ENCODE peak calls at places on chromosomes 11 and 22, in seven cellular contexts. Q is K562, G is GM12878, D is H1, S is SK-N-SH, P is HCT116, R is HepG2. L is an unnamed sample.

GRCh38 chr11:100356035-100356434 is 331.1 kb upstream of the ARHGAP42 start:
- DNase-seq in G (no peak), S (no peak), Q (no peak), R (no peak), D (no peak), P (no peak), L (peak)

GRCh38 chr11:61627831-61628753 is 47.2 kb upstream of the SYT7 start:
- DNase-seq in S (peak), D (no peak), P (peak), R (peak), Q (peak), G (no peak), L (peak)

GRCh38 chr11:8709002-8709672 is 26.5 kb downstream of the RPL27A start:
- DNase-seq in P (no peak), Q (no peak), D (no peak), S (peak), R (no peak), G (no peak), L (no peak)

GRCh38 chr11:109040303-109040702 is 375.4 kb downstream of the DDX10 start:
- DNase-seq in Q (peak), G (no peak), S (peak), D (peak), P (peak), R (peak), L (peak)

GRCh38 chr11:43969543-43969942 is 27.1 kb downstream of the C11orf96 start:
- DNase-seq in D (no peak), R (no peak), P (no peak), S (peak), Q (no peak), G (no peak), L (no peak)

GRCh38 chr11:44992181-44992582 is 41.5 kb upstream of the TP53I11 start:
- DNase-seq in S (no peak), G (no peak), D (no peak), P (no peak), Q (no peak), R (no peak), L (no peak)

GRCh38 chr11:45150301-45150700 is 3.9 kb downstream of the PRDM11 start:
- DNase-seq in D (no peak), R (no peak), S (no peak), Q (no peak), P (no peak), G (no peak), L (no peak)

GRCh38 chr11:11731311-11732083 is 109.7 kb upstream of the GALNT18 start:
- DNase-seq in G (no peak), P (peak), S (no peak), R (no peak), Q (no peak), D (no peak), L (no peak)

GRCh38 chr22:37259540-37260029 is 15.5 kb upstream of the RAC2 start:
- DNase-seq in Q (peak), S (peak), P (peak), R (no peak), G (no peak), D (no peak), L (peak)

GRCh38 chr11:29527391-29527936 is 489.4 kb downstream of the KCNA4 start:
- DNase-seq in P (peak), R (peak), D (no peak), S (no peak), Q (no peak), G (no peak), L (peak)

GRCh38 chr11:38553033-38553432 is 1955.0 kb upstream of the RAG2 start:
- DNase-seq in G (no peak), Q (no peak), S (no peak), R (no peak), D (no peak), P (no peak), L (no peak)

GRCh38 chr11:9754041-9754471 is 90.2 kb downstream of the SWAP70 start:
- DNase-seq in S (no peak), G (no peak), P (no peak), D (no peak), Q (no peak), R (no peak), L (no peak)

GRCh38 chr11:35145249-35145648 is 6.3 kb downstream of the CD44 start:
- DNase-seq in R (no peak), Q (peak), P (no peak), G (peak), S (no peak), D (no peak), L (no peak)

GRCh38 chr11:11313426-11313825 is 39.6 kb downstream of the CSNK2A3 start:
- DNase-seq in S (no peak), G (no peak), R (peak), D (no peak), Q (no peak), P (no peak), L (no peak)

DNA sequence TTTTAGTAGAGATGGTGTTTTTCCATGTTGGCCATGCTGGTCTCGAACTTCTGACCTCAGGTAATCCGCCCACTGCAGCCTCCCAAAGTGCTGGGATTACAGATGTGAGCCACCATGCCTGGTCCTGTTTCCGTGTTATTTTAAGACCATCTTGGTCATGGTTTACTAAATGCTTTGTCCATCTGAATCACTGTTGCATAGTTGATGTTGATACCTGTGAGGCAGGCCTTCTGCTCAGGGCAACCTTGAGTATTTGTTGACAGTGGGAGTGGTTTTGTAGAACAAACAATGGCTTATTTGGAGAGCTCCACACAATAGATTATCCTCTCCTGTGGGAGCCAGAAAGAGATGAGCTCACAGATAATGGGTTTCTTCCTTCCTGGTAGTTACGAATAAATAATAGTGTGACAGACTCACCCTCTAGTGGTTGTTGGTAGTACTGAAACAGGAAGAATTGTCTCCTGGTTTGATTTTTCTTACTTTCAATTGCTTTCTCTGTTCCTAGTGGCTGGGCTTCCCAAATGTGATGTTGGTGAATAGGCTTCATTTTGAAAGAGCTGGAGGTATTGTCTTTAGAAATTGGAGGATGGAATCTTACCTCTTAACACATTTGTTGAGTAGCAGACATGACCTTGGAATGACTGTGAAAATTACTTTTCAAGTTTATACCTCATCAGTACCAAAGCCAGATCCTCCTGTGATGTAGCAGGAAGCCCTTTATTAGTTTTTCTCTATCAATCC is 39.0 kb downstream of the CTNND1 start:
- DNase-seq in G (peak), R (peak), P (peak), D (no peak), S (peak), Q (peak), L (peak)
- TF ChIP-seq JUND in G (no peak), R (peak), P (no peak), D (peak), S (no peak), Q (no peak), L (peak)

DNA sequence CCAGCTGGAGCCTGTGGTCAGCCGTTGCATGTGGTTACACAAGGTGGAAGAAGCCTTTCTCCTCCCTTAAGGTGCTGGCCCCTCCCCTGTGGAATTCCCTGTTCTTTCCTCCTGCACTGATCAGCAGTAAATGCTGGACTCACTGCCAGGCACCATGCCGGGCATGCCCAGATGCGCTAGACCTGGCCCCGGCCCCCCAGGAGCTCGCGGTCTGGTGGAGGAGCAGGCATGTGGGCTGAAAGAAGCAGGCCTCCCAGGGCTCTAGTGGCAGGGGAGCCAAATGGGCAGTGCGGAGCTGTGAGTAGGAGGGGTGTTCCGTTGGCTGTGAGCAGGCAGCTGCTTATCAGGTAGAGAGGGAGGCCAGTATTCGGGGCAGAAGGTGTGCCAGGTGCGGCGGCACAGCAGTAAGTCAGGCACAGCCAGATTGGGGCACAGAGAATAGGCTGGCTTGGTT is 10.2 kb downstream of the DGKZ start:
- DNase-seq in S (no peak), Q (no peak), R (no peak), D (no peak), G (no peak), P (no peak), L (no peak)
- TF ChIP-seq JUND in S (no peak), Q (no peak), R (no peak), D (no peak), G (no peak), P (no peak), L (no peak)

GRCh38 chr11:111176603-111177002 is 68.9 kb upstream of the POU2AF2 start:
- DNase-seq in D (no peak), S (no peak), R (no peak), Q (no peak), P (no peak), G (peak), L (no peak)

GRCh38 chr11:111173221-111173620 is 72.3 kb upstream of the POU2AF2 start:
- DNase-seq in S (no peak), R (no peak), P (no peak), D (no peak), Q (no peak), G (no peak), L (no peak)

GRCh38 chr11:111177037-111177988 is 68.2 kb upstream of the POU2AF2 start:
- DNase-seq in P (no peak), R (no peak), Q (no peak), S (no peak), D (no peak), G (peak), L (no peak)
- TF ChIP-seq JUND in P (no peak), R (no peak), Q (no peak), S (no peak), D (no peak), G (no peak), L (no peak)

GRCh38 chr22:50547231-50547851 is 1.6 kb downstream of the KLHDC7B start:
- DNase-seq in D (no peak), P (no peak), G (no peak), Q (peak), R (no peak), S (peak), L (no peak)

GRCh38 chr22:50544078-50544745 is 1.5 kb upstream of the KLHDC7B start:
- DNase-seq in S (peak), Q (no peak), D (no peak), R (no peak), G (no peak), P (no peak), L (peak)

GRCh38 chr22:50544746-50545253 is 899 bp upstream of the KLHDC7B start:
- DNase-seq in P (no peak), S (no peak), G (no peak), R (no peak), Q (no peak), D (no peak), L (peak)

GRCh38 chr22:50546326-50547230 is 879 bp downstream of the KLHDC7B start:
- DNase-seq in D (no peak), Q (peak), G (no peak), P (no peak), S (peak), R (no peak), L (peak)

GRCh38 chr22:50545522-50546325 is at the start of gene KLHDC7B:
- DNase-seq in P (no peak), D (no peak), Q (no peak), S (peak), G (no peak), R (no peak), L (no peak)
- TF ChIP-seq JUND in P (no peak), D (no peak), Q (peak), S (no peak), G (no peak), R (no peak), L (no peak)

DNA sequence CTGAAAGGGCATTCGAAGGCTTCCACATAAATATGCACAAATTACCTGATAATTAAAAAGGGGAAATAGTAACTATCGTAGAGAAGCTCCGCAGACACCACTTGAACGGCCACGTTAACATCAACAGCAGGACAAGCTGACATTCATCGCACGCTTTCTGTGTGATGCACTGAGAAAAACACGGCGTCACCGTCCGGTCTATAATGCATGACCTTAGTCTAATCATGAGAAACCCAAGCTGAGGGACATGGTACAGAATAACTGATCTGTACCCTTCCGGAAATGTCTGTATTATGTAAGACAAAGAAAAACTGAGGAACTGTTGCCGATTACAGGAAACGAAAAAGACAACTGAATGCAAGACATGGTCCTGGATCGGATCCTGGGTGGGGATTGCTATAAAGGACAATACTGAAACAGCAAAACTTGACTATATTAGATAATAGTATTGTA is 678 bp upstream of the RANGAP1 start:
- DNase-seq in S (peak), R (peak), G (peak), D (no peak), P (no peak), Q (no peak), L (no peak)
- TF ChIP-seq JUND in S (no peak), R (no peak), G (no peak), D (no peak), P (no peak), Q (no peak), L (no peak)

GRCh38 chr11:27718853-27719574 is 18.8 kb upstream of the BDNF start:
- DNase-seq in S (peak), R (no peak), G (no peak), P (no peak), Q (no peak), D (no peak), L (peak)
- TF ChIP-seq JUND in S (no peak), R (no peak), G (no peak), P (no peak), Q (no peak), D (no peak), L (no peak)

GRCh38 chr22:22856364-22856763 is 31.3 kb upstream of the IGLL5 start:
- DNase-seq in D (no peak), P (no peak), R (no peak), Q (no peak), G (no peak), S (no peak), L (no peak)

GRCh38 chr22:22857607-22858558 is 29.7 kb upstream of the IGLL5 start:
- DNase-seq in Q (no peak), R (no peak), G (no peak), D (no peak), P (no peak), S (no peak), L (no peak)

GRCh38 chr22:22858559-22858937 is 29.1 kb upstream of the IGLL5 start:
- DNase-seq in D (no peak), G (no peak), S (no peak), P (no peak), Q (no peak), R (peak), L (no peak)

GRCh38 chr22:22855617-22856308 is 31.9 kb upstream of the IGLL5 start:
- DNase-seq in Q (peak), D (no peak), R (peak), G (no peak), P (no peak), S (peak), L (no peak)

GRCh38 chr22:22856885-22857606 is 30.6 kb upstream of the IGLL5 start:
- DNase-seq in Q (no peak), P (no peak), G (no peak), R (no peak), S (no peak), D (no peak), L (no peak)
- TF ChIP-seq JUND in Q (no peak), P (no peak), G (no peak), R (no peak), S (no peak), D (no peak), L (no peak)